ENCODE peak calls at places on chromosomes 4 and X, in six cellular contexts. N, M, C, O, U and T are unnamed samples.

GRCh38 chr4:7389719-7390118 is 45.0 kb downstream of the PSAPL1 start:
- DNase-seq in N (no peak), U (no peak), C (no peak), O (no peak), M (no peak), T (no peak)

GRCh38 chr4:187491959-187492358 is 503.6 kb upstream of the ZFP42 start:
- DNase-seq in M (no peak), O (no peak), N (no peak), C (no peak), U (no peak), T (no peak)

GRCh38 chr4:185541251-185541671 is 6.0 kb upstream of the PDLIM3 start:
- DNase-seq in O (no peak), U (no peak), N (no peak), M (no peak), C (no peak), T (no peak)

GRCh38 chrX:17494231-17494630 is 119.2 kb downstream of the NHS start:
- DNase-seq in O (no peak), C (no peak), M (no peak), U (no peak), N (no peak), T (no peak)

GRCh38 chr4:3452376-3452775 is 10.6 kb downstream of the HGFAC start:
- DNase-seq in C (peak), O (no peak), M (no peak), U (no peak), N (peak), T (no peak)

GRCh38 chr4:75432683-75433082 is 81.5 kb downstream of the RCHY1 start:
- DNase-seq in O (no peak), N (peak), M (no peak), U (no peak), C (peak), T (peak)

GRCh38 chrX:21764043-21764442 is 6.1 kb upstream of the SMPX start:
- DNase-seq in M (no peak), C (peak), U (no peak), N (no peak), O (no peak), T (no peak)

GRCh38 chrX:37603938-37604409 is 32.5 kb downstream of the LANCL3 start:
- DNase-seq in M (no peak), N (no peak), C (no peak), O (no peak), U (peak), T (no peak)

GRCh38 chrX:111442791-111443190 is 30.8 kb upstream of the DCX start:
- DNase-seq in N (no peak), C (no peak), U (no peak), M (no peak), O (no peak), T (no peak)

GRCh38 chrX:3678287-3678686 is 35.2 kb downstream of the PRKX start:
- DNase-seq in O (no peak), M (no peak), U (no peak), N (no peak), C (no peak), T (no peak)